ENCODE peak calls at places on chromosomes 13 and 19, in five cellular contexts. S, B, H, U and Q are unnamed samples. For H3K36me3, the result is how much of the 10 kb centered on the place peaks cover.

GRCh38 chr13:33251131-33251629 is 34.4 kb downstream of the STARD13 start:
- DNase-seq in H (no peak), S (no peak), U (peak), B (peak), Q (no peak)

GRCh38 chr13:110127986-110128511 is 178.9 kb downstream of the COL4A1 start:
- DNase-seq in S (no peak), H (no peak), U (peak), B (no peak), Q (no peak)

GRCh38 chr13:99264053-99264452 is 5.9 kb upstream of the GPR18 start:
- DNase-seq in U (no peak), B (no peak), S (no peak), H (no peak), Q (no peak)

GRCh38 chr19:14022469-14022868 is 5.5 kb upstream of the RLN3 start:
- DNase-seq in B (no peak), H (no peak), S (no peak), U (peak), Q (no peak)

GRCh38 chr19:17282488-17283256 is 971 bp downstream of the ANKLE1 start:
- DNase-seq in S (peak), U (peak), B (peak), H (peak), Q (peak)

GRCh38 chr13:30997697-30998547 is 65.5 kb downstream of the TEX26 start:
- DNase-seq in U (no peak), H (no peak), S (no peak), B (no peak), Q (no peak)

GRCh38 chr13:50650936-50651638 is 192.4 kb downstream of the DLEU7 start:
- DNase-seq in B (no peak), S (no peak), H (no peak), U (peak), Q (no peak)

GRCh38 chr19:58409010-58409790 is 751 bp downstream of the ZNF584 start:
- DNase-seq in S (no peak), B (no peak), U (no peak), H (no peak), Q (no peak)

GRCh38 chr19:6828698-6829633 is 56.5 kb downstream of the VAV1 start:
- DNase-seq in U (no peak), B (no peak), H (no peak), S (no peak), Q (no peak)

GRCh38 chr19:37893845-37894575 is 12.4 kb downstream of the WDR87 start:
- DNase-seq in U (no peak), H (no peak), S (no peak), B (no peak), Q (no peak)

GRCh38 chr13:51624695-51625345 is 40.6 kb downstream of the WDFY2 start:
- DNase-seq in U (no peak), H (no peak), S (no peak), B (no peak), Q (no peak)

GRCh38 chr13:98585946-98586345 is 9.0 kb upstream of the STK24 start:
- DNase-seq in S (no peak), B (no peak), H (no peak), U (no peak), Q (no peak)

GRCh38 chr13:21458457-21458815 is 667 bp downstream of the ZDHHC20 start:
- DNase-seq in U (no peak), S (peak), B (peak), H (peak), Q (peak)

GRCh38 chr19:10565028-10565566 is 713 bp downstream of the KRI1 start:
- DNase-seq in H (peak), S (no peak), U (peak), B (no peak), Q (no peak)

GRCh38 chr13:67281476-67281875 is 51.3 kb upstream of the PCDH9 start:
- DNase-seq in U (no peak), S (no peak), B (no peak), H (no peak), Q (no peak)

GRCh38 chr13:71240906-71241305 is 626.1 kb downstream of the DACH1 start:
- DNase-seq in H (no peak), S (no peak), U (peak), B (no peak), Q (no peak)

DNA sequence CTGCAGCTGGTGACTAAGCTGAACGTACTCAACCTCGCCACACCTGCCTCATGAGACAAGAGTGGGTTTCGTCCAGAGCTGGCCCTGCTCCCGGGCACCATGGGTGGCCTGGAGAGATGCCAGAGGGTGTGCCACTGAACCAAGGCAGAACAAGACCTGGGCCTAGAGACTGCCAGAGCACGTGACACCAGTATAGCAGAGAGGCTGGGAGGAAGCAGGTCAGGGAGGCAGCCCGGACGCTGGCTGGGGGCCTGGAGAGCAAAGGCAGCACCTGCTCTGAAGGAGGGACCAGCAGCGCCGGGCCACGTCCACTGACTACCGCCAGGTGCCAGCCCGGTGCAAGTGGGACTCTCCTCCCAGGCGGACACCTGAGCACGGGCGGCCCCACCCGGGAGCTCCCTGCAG is 7.3 kb upstream of the C13orf46 start:
- DNase-seq in S (peak), H (no peak), B (no peak), U (no peak), Q (peak)
- H3K36me3 ChIP-seq in S (under half), H (half or more), B (under half), U (under half), Q (under half)

GRCh38 chr19:15397236-15397635 is 17.6 kb upstream of the AKAP8 start:
- DNase-seq in B (no peak), S (no peak), H (no peak), U (no peak), Q (no peak)
- H3K36me3 ChIP-seq in B (under half), S (under half), H (under half), U (under half), Q (half or more)

DNA sequence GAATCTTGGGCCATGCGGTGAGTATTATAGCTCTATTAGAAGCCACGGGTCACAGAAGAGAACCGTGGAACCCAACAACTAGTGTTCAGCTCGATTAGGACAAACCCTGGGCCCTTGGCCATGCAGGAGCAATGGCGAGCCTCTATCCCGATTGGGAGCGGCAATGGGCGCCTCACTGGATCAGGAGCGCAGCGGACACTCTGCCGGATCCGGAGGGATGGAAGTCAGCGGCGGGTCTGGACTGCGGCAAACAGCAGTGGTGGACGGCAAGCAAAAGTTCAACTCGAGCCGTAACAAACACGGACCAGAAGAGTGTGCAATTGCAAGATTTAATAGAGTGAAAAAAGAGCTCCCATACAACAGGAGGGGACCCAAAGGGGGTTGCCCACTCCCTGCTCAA is 1481.9 kb downstream of the PCDH9 start:
- DNase-seq in S (no peak), U (no peak), B (no peak), H (no peak), Q (no peak)
- H3K36me3 ChIP-seq in S (under half), U (under half), B (under half), H (under half), Q (under half)

GRCh38 chr19:4428326-4428975 is 26.0 kb downstream of the CHAF1A start:
- DNase-seq in H (no peak), S (no peak), U (no peak), B (no peak), Q (no peak)

GRCh38 chr19:4425531-4425930 is 23.1 kb downstream of the CHAF1A start:
- DNase-seq in B (no peak), H (no peak), S (no peak), U (peak), Q (no peak)

GRCh38 chr19:4429266-4430200 is 27.1 kb downstream of the CHAF1A start:
- DNase-seq in S (no peak), U (no peak), B (no peak), H (no peak), Q (no peak)

GRCh38 chr19:4423727-4424126 is 21.3 kb downstream of the CHAF1A start:
- DNase-seq in S (no peak), H (no peak), B (no peak), U (no peak), Q (no peak)
- H3K36me3 ChIP-seq in S (under half), H (under half), B (under half), U (under half), Q (under half)

GRCh38 chr13:26486550-26486949 is 70.9 kb upstream of the WASF3 start:
- DNase-seq in H (no peak), B (peak), U (no peak), S (no peak), Q (no peak)

GRCh38 chr13:26485288-26485687 is 72.2 kb upstream of the WASF3 start:
- DNase-seq in U (no peak), H (no peak), S (no peak), B (no peak), Q (no peak)

GRCh38 chr13:26484196-26484595 is 73.3 kb upstream of the WASF3 start:
- DNase-seq in H (no peak), U (no peak), S (no peak), B (no peak), Q (no peak)

GRCh38 chr13:26487781-26488180 is 69.7 kb upstream of the WASF3 start:
- DNase-seq in B (no peak), U (no peak), S (no peak), H (no peak), Q (no peak)

DNA sequence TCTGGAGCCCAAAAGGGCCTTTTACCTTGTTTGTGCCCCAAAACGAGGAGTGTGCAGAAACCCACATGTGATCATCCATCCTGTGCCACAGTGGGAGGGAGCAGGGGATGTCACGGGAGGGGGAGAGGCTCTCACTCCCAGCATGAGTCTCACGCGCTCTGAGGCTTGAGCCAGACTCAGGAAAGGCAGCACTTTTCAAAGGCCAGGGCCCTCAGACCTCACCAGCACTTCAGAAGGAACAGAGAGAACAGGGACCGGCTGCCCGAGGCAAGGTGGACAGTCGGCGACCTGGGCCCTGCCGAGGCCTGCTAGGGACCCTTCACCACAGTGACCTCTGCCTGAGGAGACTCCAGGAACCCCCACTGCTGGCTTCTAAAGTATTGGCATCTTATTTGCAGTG is 71.7 kb upstream of the WASF3 start:
- DNase-seq in U (no peak), H (no peak), B (peak), S (peak), Q (no peak)
- H3K36me3 ChIP-seq in U (under half), H (under half), B (under half), S (under half), Q (under half)